ENCODE peak calls at places on chromosomes 7 and 10, in seven cellular contexts. H, G, U, Q, T, C and W are unnamed samples.

GRCh38 chr10:109978481-109978880 is 29.3 kb upstream of the ADD3 start:
- DNase-seq in H (no peak), G (no peak), U (no peak), Q (peak; percentile 45), T (peak; percentile 44), C (no peak), W (peak; percentile 57)

GRCh38 chr10:110414563-110415309 is 83.0 kb upstream of the DUSP5 start:
- DNase-seq in H (no peak), G (no peak), U (no peak), Q (peak; percentile 70), T (peak; percentile 98), C (no peak), W (no peak)

GRCh38 chr10:133292919-133293809 is 15.5 kb downstream of the TUBGCP2 start:
- DNase-seq in H (peak; percentile 64), G (no peak), U (no peak), Q (no peak), T (no peak), C (no peak), W (no peak)

GRCh38 chr10:116669832-116670644 is 49.3 kb downstream of the PNLIPRP2 start:
- DNase-seq in H (no peak), G (peak; percentile 20), U (no peak), Q (no peak), T (no peak), C (no peak), W (no peak)

GRCh38 chr10:89207181-89207800 is at the start of gene CH25H:
- DNase-seq in H (peak; percentile 85), G (peak; percentile 50), U (peak; percentile 92), Q (peak; percentile 64), T (peak; percentile 7), C (peak; percentile 78), W (no peak)

GRCh38 chr10:25815236-25815635 is 118.8 kb upstream of the MYO3A start:
- DNase-seq in H (no peak), G (no peak), U (no peak), Q (no peak), T (no peak), C (no peak), W (no peak)

GRCh38 chr7:17991866-17992648 is 35.6 kb downstream of the PRPS1L1 start:
- DNase-seq in H (no peak), G (no peak), U (no peak), Q (no peak), T (no peak), C (no peak), W (no peak)

GRCh38 chr7:68629-69028 is 123.7 kb upstream of the FAM20C start:
- DNase-seq in H (no peak), G (no peak), U (peak; percentile 69), Q (no peak), T (no peak), C (no peak), W (no peak)

GRCh38 chr10:971613-972012 is 16.6 kb upstream of the GTPBP4 start:
- DNase-seq in H (peak; percentile 65), G (no peak), U (no peak), Q (peak; percentile 74), T (no peak), C (no peak), W (no peak)

GRCh38 chr7:146359181-146359580 is 242.6 kb downstream of the CNTNAP2 start:
- DNase-seq in H (no peak), G (no peak), U (no peak), Q (no peak), T (no peak), C (no peak), W (no peak)

GRCh38 chr7:6443372-6443941 is 4.3 kb downstream of the DAGLB start:
- DNase-seq in H (no peak), G (no peak), U (no peak), Q (no peak), T (no peak), C (no peak), W (no peak)

GRCh38 chr7:48130658-48131108 is 40.6 kb upstream of the ABCA13 start:
- DNase-seq in H (no peak), G (no peak), U (no peak), Q (no peak), T (no peak), C (no peak), W (no peak)

GRCh38 chr10:1054684-1055083 is 1.5 kb upstream of the WDR37 start:
- DNase-seq in H (no peak), G (no peak), U (no peak), Q (no peak), T (no peak), C (no peak), W (no peak)

GRCh38 chr10:122558452-122558851 is 2.1 kb upstream of the DMBT1 start:
- DNase-seq in H (no peak), G (no peak), U (no peak), Q (no peak), T (no peak), C (no peak), W (no peak)

GRCh38 chr10:120999868-121000267 is 148.7 kb downstream of the WDR11 start:
- DNase-seq in H (no peak), G (no peak), U (no peak), Q (no peak), T (no peak), C (no peak), W (no peak)

GRCh38 chr7:130366561-130366960 is 13.7 kb upstream of the CPA1 start:
- DNase-seq in H (peak; percentile 23), G (no peak), U (no peak), Q (no peak), T (no peak), C (no peak), W (no peak)

GRCh38 chr7:100574362-100575205 is 884 bp upstream of the SAP25 start:
- DNase-seq in H (peak; percentile 54), G (no peak), U (no peak), Q (no peak), T (no peak), C (no peak), W (no peak)

GRCh38 chr7:95662987-95663386 is 66.7 kb upstream of the PDK4 start:
- DNase-seq in H (no peak), G (no peak), U (no peak), Q (no peak), T (no peak), C (no peak), W (no peak)

GRCh38 chr7:139589474-139589873 is 66.0 kb downstream of the CLEC2L start:
- DNase-seq in H (no peak), G (no peak), U (no peak), Q (no peak), T (no peak), C (no peak), W (no peak)

GRCh38 chr7:159096736-159097581 is 47.7 kb downstream of the VIPR2 start:
- DNase-seq in H (peak; percentile 64), G (no peak), U (peak; percentile 64), Q (peak; percentile 22), T (no peak), C (peak; percentile 62), W (no peak)

GRCh38 chr7:32316831-32317230 is 173.3 kb downstream of the LSM5 start:
- DNase-seq in H (no peak), G (no peak), U (no peak), Q (no peak), T (no peak), C (no peak), W (no peak)

GRCh38 chr7:151876899-151877777 is at the start of gene PRKAG2:
- DNase-seq in H (peak; percentile 90), G (peak; percentile 73), U (peak; percentile 89), Q (peak; percentile 76), T (peak; percentile 57), C (peak; percentile 80), W (no peak)

DNA sequence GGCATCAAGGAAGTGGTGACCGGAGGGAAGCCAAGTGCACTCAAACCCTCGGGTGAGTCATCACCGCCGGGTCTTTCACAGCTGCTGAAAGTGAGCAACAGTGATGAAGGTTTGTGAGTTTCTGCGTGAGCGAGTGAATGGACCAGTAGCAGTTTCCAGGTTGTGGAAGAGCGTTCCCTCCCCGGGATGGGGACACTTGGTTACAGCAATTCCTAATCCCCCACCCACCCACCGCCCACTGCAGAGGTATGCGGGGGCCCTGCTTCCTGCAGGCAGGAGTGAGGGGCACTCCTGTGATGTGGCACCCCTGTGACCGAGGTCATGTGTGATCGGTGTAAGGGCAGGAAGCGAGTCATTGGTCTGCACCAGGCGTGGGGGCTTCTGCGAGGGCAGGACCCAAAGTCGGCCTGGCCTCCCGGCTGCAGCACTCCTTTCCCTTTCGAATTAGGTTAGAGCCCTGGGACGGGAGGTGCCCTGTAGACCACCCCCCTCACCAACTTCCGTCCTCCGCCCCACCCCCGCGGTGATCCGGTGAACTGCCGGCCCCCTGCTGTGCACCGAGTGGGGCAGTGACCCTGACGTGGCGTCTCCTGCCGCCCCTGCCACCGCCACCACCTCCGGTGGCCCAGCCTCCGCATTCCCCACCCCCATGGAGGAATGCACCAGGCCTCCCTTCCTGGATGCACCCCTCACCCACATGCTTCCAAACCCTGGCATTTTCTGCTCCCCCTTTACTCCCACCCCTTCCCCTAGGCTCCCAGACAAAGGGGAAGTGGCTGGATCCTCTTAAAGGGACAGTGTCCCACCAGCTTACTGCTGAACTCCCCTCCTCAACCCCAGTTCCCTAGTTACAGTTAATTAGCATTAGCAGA is 10.9 kb downstream of the LIMK1 start:
- DNase-seq in H (peak; percentile 90), G (peak; percentile 42), U (peak; percentile 93), Q (peak; percentile 67), T (no peak), C (peak; percentile 68), W (peak; percentile 84)
- H3K36me3 ChIP-seq in H (peaks cover 13% of the 10 kb centered on the region), G (no peaks in the 10 kb centered on the region), U (peaks cover 4% of the 10 kb centered on the region), Q (peaks cover 38% of the 10 kb centered on the region), T (no peaks in the 10 kb centered on the region), C (peaks cover 25% of the 10 kb centered on the region), W (peaks cover 13% of the 10 kb centered on the region)

GRCh38 chr7:2109936-2110585 is 122.7 kb downstream of the MAD1L1 start:
- DNase-seq in H (no peak), G (no peak), U (no peak), Q (peak; percentile 39), T (no peak), C (no peak), W (no peak)
- H3K4me1 ChIP-seq in H (peaks cover 5% of the 10 kb centered on the region), G (no peaks in the 10 kb centered on the region), U (peaks cover 20% of the 10 kb centered on the region), Q (peaks cover 39% of the 10 kb centered on the region), T (no peaks in the 10 kb centered on the region), C (peaks cover 45% of the 10 kb centered on the region), W (peaks cover 6% of the 10 kb centered on the region)

GRCh38 chr10:44965651-44966097 is 6.1 kb downstream of the RASSF4 start:
- DNase-seq in H (no peak), G (no peak), U (no peak), Q (no peak), T (no peak), C (no peak), W (no peak)
- H3K27ac ChIP-seq in H (peak overlapping the region; percentile 25), G (no peak overlapping the region), U (peak overlapping the region; percentile 35), Q (no peak overlapping the region), T (peak overlapping the region; percentile 1), C (peak overlapping the region; percentile 96), W (no peak overlapping the region)

GRCh38 chr10:114374141-114374791 is 30.0 kb downstream of the AFAP1L2 start:
- DNase-seq in H (no peak), G (no peak), U (peak; percentile 91), Q (no peak), T (no peak), C (peak; percentile 70), W (no peak)

GRCh38 chr10:114370993-114371392 is 33.3 kb downstream of the AFAP1L2 start:
- DNase-seq in H (no peak), G (no peak), U (no peak), Q (no peak), T (no peak), C (no peak), W (no peak)

GRCh38 chr10:114370199-114370598 is 34.1 kb downstream of the AFAP1L2 start:
- DNase-seq in H (no peak), G (no peak), U (no peak), Q (no peak), T (no peak), C (no peak), W (no peak)

GRCh38 chr10:114375082-114375481 is 29.2 kb downstream of the AFAP1L2 start:
- DNase-seq in H (no peak), G (no peak), U (no peak), Q (no peak), T (no peak), C (no peak), W (no peak)

GRCh38 chr10:114372179-114372578 is 32.1 kb downstream of the AFAP1L2 start:
- DNase-seq in H (no peak), G (no peak), U (no peak), Q (no peak), T (no peak), C (no peak), W (no peak)
- H3K36me3 ChIP-seq in H (no peaks in the 10 kb centered on the region), G (no peaks in the 10 kb centered on the region), U (no peaks in the 10 kb centered on the region), Q (no peaks in the 10 kb centered on the region), T (no peaks in the 10 kb centered on the region), C (no peaks in the 10 kb centered on the region), W (no peaks in the 10 kb centered on the region)